ENCODE peak calls at places on chromosomes 6 and 20, in four cellular contexts. J is pancreas; U is cardiac muscle cell; E is CD4-positive, alpha-beta T cell. S is an unnamed sample.
A peak's percentile ranks its signal among the peaks of the same experiment; 100 is the strongest.

GRCh38 chr20:22374678-22375590 is 209.4 kb downstream of the FOXA2 start:
- DNase-seq in J (no peak), U (no peak), E (no peak), S (no peak)

GRCh38 chr20:62875419-62876355 is 14.1 kb upstream of the TCFL5 start:
- DNase-seq in J (peak; percentile 50), U (peak; percentile 40), E (no peak), S (no peak)

GRCh38 chr6:32845381-32845884 is 1.6 kb upstream of the PSMB8 start:
- DNase-seq in J (no peak), U (no peak), E (peak; percentile 27), S (no peak)

GRCh38 chr6:39086294-39086693 is 28.7 kb downstream of the SAYSD1 start:
- DNase-seq in J (no peak), U (no peak), E (no peak), S (no peak)

GRCh38 chr6:130473886-130474285 is 108.1 kb downstream of the TMEM200A start:
- DNase-seq in J (no peak), U (no peak), E (no peak), S (no peak)

GRCh38 chr6:158849899-158850806 is 31.0 kb upstream of the EZR start:
- DNase-seq in J (no peak), U (no peak), E (peak; percentile 71), S (no peak)

GRCh38 chr20:46253391-46253790 is 54.9 kb downstream of the CDH22 start:
- DNase-seq in J (no peak), U (no peak), E (no peak), S (no peak)

GRCh38 chr6:135686784-135687301 is 164.7 kb upstream of the PDE7B start:
- DNase-seq in J (no peak), U (no peak), E (no peak), S (no peak)

GRCh38 chr20:49245921-49246740 is 26.9 kb downstream of the DDX27 start:
- DNase-seq in J (no peak), U (peak; percentile 43), E (no peak), S (no peak)

DNA sequence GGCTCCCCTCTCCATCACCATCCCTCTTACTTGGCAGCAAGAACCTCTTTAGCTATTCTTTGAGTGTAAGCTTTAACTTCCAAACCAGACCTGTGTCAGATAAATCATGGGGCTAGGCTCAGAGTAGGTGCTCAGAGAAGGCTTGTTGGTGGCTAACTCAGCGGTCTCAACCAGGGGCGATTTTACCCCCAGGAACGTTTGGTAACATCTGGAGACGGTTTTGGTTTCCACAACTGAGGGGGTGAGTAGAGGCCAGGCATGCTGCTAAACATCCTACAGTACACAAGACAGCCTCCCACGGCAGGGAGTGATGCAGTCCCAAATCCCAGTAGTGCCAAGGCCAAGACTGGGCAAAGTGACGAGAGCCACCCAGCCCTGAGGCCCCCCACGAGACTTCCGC is 59.1 kb downstream of the RAB44 start:
- DNase-seq in J (no peak), U (no peak), E (no peak), S (no peak)
- H3K27ac ChIP-seq in J (no peak overlapping the region), U (no peak overlapping the region), E (peak overlapping the region; percentile 71), S (no peak overlapping the region)

DNA sequence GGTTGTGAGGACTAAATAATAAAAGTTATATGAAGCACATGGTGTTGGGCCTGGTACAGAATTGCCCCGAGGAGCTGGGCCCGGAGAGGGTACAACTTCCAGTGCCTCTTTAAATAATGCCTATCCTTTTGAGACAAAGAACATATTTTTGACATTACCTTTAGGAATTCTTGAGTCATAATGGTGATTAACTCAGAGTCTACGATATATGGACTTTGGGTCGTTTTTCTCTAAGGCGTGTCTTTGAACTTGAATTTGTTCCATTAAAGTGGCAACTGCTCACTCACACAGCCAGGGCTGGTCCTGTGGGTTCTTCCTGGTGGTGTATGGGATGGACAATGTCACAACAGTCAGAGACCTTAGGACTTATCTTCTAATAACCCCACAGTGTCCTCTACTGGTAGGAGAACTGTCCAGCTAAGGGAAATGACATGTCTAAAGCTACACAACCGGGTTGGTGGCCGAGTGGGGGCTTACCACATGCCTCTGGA is 106.5 kb downstream of the CDC5L start:
- DNase-seq in J (no peak), U (no peak), E (no peak), S (no peak)
- H3K27ac ChIP-seq in J (no peak overlapping the region), U (no peak overlapping the region), E (no peak overlapping the region), S (no peak overlapping the region)

GRCh38 chr20:19952392-19952791 is 64.8 kb upstream of the NAA20 start:
- DNase-seq in J (no peak), U (no peak), E (no peak), S (no peak)
- H3K27ac ChIP-seq in J (no peak overlapping the region), U (no peak overlapping the region), E (no peak overlapping the region), S (no peak overlapping the region)

GRCh38 chr6:35185971-35186370 is 27.8 kb upstream of the SCUBE3 start:
- DNase-seq in J (no peak), U (no peak), E (no peak), S (no peak)
- H3K27ac ChIP-seq in J (no peak overlapping the region), U (peak overlapping the region; percentile 77), E (no peak overlapping the region), S (peak overlapping the region; percentile 19)

S was measured in upper lobe of right lung.